ENCODE peak calls at places on chromosome 2, in eight cellular contexts. G, L, O, Z, E, M, U and A are unnamed samples.

GRCh38 chr2:12701786-12702660 is 14.7 kb upstream of the TRIB2 start:
- DNase-seq in G (no peak), O (no peak), M (no peak), Z (peak; percentile 38), E (no peak), L (no peak), U (no peak), A (no peak)

GRCh38 chr2:54787760-54788366 is 64.4 kb downstream of the EML6 start:
- DNase-seq in M (no peak), E (no peak), L (no peak), G (no peak), O (no peak), Z (no peak), U (no peak), A (no peak)

GRCh38 chr2:98518106-98518505 is 73.4 kb downstream of the INPP4A start:
- DNase-seq in O (peak; percentile 30), L (peak; percentile 38), E (no peak), G (no peak), U (peak; percentile 37), Z (no peak), M (peak; percentile 43), A (peak; percentile 40)

GRCh38 chr2:10499911-10500521 is 51.9 kb upstream of the ODC1 start:
- DNase-seq in E (no peak), U (no peak), Z (no peak), M (no peak), L (no peak), O (no peak), G (no peak), A (no peak)

GRCh38 chr2:111192778-111193368 is 72.2 kb downstream of the BCL2L11 start:
- DNase-seq in G (no peak), L (no peak), U (no peak), E (no peak), M (no peak), O (no peak), Z (no peak), A (no peak)

GRCh38 chr2:223026357-223027110 is 25.5 kb upstream of the KCNE4 start:
- DNase-seq in G (no peak), Z (no peak), L (no peak), U (no peak), O (no peak), E (peak; percentile 56), M (no peak), A (no peak)

GRCh38 chr2:205531082-205531481 is 151.2 kb upstream of the NRP2 start:
- DNase-seq in U (no peak), G (no peak), L (no peak), E (no peak), M (no peak), Z (no peak), O (no peak), A (no peak)

GRCh38 chr2:55839182-55839819 is 84.3 kb downstream of the EFEMP1 start:
- DNase-seq in L (no peak), M (peak; percentile 28), G (no peak), O (peak; percentile 8), Z (peak; percentile 12), U (peak; percentile 44), E (peak; percentile 74), A (no peak)

GRCh38 chr2:56812432-56812831 is 628.6 kb downstream of the CCDC85A start:
- DNase-seq in U (no peak), O (no peak), G (no peak), Z (no peak), M (no peak), E (no peak), L (no peak), A (no peak)

GRCh38 chr2:33205693-33206434 is 259.1 kb downstream of the LTBP1 start:
- DNase-seq in U (no peak), E (no peak), L (no peak), O (no peak), Z (no peak), M (no peak), G (no peak), A (no peak)

GRCh38 chr2:203656522-203657287 is 49.7 kb upstream of the CD28 start:
- DNase-seq in Z (no peak), L (no peak), U (peak; percentile 83), G (peak; percentile 82), E (peak; percentile 29), M (peak; percentile 28), O (no peak), A (no peak)